ENCODE peak calls at places on chromosome 2, in ten cellular contexts. P is tibial artery; K is CD8-positive, alpha-beta T cell; G is GM10248; Y is WERI-Rb-1; Q is stimulated activated CD4-positive, alpha-beta T cell treated with anti-CD3 and anti-CD28 coated beads, Interleukin-15, amount 100 ng/mL, for 24 hours; N is transverse colon; L is psoas muscle; C is activated T-helper 1 cell treated with anti-CD3 and anti-CD28 coated beads, Interleukin-12 subunit alpha, Interleukin-12 subunit beta, Interleukin-2, Interleukin-4 antibody, amounts not matched to agents 30 ng/mL and 10 ng/mL and 1 ng/mL, durations not matched to agents 14 hours and 24 hours and 36 hours; T is activated CD4-positive, alpha-beta T cell treated with anti-CD3 and anti-CD28 coated beads, Interleukin-2, amount 10 ng/mL, durations not matched to agents 7 days and 5 days. Z is an unnamed sample.

GRCh38 chr2:32711219-32711618 is 83.4 kb downstream of the TTC27 start:
- DNase-seq in P (no peak), K (no peak), G (no peak), Y (no peak), Q (no peak), N (no peak), L (no peak), C (no peak), T (no peak), Z (no peak)

GRCh38 chr2:232009639-232010274 is 48.2 kb downstream of the DIS3L2 start:
- DNase-seq in P (no peak), K (no peak), G (no peak), Y (no peak), Q (no peak), N (no peak), L (no peak), C (no peak), T (no peak), Z (no peak)

GRCh38 chr2:225120175-225120574 is 77.9 kb upstream of the DOCK10 start:
- DNase-seq in P (no peak), K (no peak), G (no peak), Y (no peak), Q (no peak), N (no peak), L (no peak), C (no peak), T (no peak), Z (no peak)

GRCh38 chr2:68839260-68839833 is 31.9 kb downstream of the BMP10 start:
- DNase-seq in P (no peak), K (no peak), G (peak), Y (peak), Q (peak), N (no peak), L (no peak), C (no peak), T (no peak), Z (no peak)

GRCh38 chr2:73850009-73850408 is 21.2 kb downstream of the STAMBP start:
- DNase-seq in P (no peak), K (no peak), G (no peak), Y (no peak), Q (no peak), N (no peak), L (no peak), C (no peak), T (no peak), Z (no peak)

GRCh38 chr2:167961536-167961935 is 285.9 kb downstream of the STK39 start:
- DNase-seq in P (no peak), K (no peak), G (no peak), Y (no peak), Q (no peak), N (no peak), L (no peak), C (no peak), T (no peak), Z (peak)

GRCh38 chr2:206083602-206084467 is 2.1 kb downstream of the INO80D start:
- DNase-seq in P (no peak), K (peak), G (peak), Y (no peak), Q (peak), N (peak), L (no peak), C (peak), T (peak), Z (peak)

GRCh38 chr2:238505119-238505891 is 78.6 kb downstream of the ASB1 start:
- DNase-seq in P (no peak), K (no peak), G (no peak), Y (no peak), Q (no peak), N (no peak), L (no peak), C (no peak), T (no peak), Z (no peak)

GRCh38 chr2:151632993-151633592 is 101.2 kb downstream of the NEB start:
- DNase-seq in P (no peak), K (no peak), G (no peak), Y (no peak), Q (no peak), N (no peak), L (no peak), C (no peak), T (no peak), Z (no peak)

GRCh38 chr2:223720367-223720766 is 117.0 kb downstream of the AP1S3 start:
- DNase-seq in P (no peak), K (no peak), G (no peak), Y (no peak), Q (no peak), N (no peak), L (no peak), C (no peak), T (no peak), Z (no peak)

GRCh38 chr2:68237404-68237803 is 14.9 kb downstream of the PPP3R1 start:
- DNase-seq in P (no peak), K (no peak), G (no peak), Y (no peak), Q (no peak), N (no peak), L (no peak), C (no peak), T (no peak), Z (no peak)

GRCh38 chr2:237177052-237177451 is 91.4 kb downstream of the COPS8 start:
- DNase-seq in P (no peak), K (no peak), G (no peak), Y (no peak), Q (no peak), N (no peak), L (no peak), C (no peak), T (no peak), Z (no peak)

GRCh38 chr2:28619213-28620196 is 123.6 kb downstream of the PLB1 start:
- DNase-seq in P (no peak), K (no peak), G (no peak), Y (peak), Q (no peak), N (no peak), L (peak), C (no peak), T (no peak), Z (no peak)

GRCh38 chr2:104755026-104755856 is 98.7 kb upstream of the POU3F3 start:
- DNase-seq in P (no peak), K (no peak), G (no peak), Y (no peak), Q (no peak), N (no peak), L (no peak), C (no peak), T (no peak), Z (no peak)

GRCh38 chr2:71716697-71717624 is 263.6 kb downstream of the DYSF start:
- DNase-seq in P (peak), K (no peak), G (no peak), Y (peak), Q (no peak), N (peak), L (peak), C (no peak), T (no peak), Z (no peak)